ENCODE peak calls at places on chromosomes 4 and X, in five cellular contexts. T, D, O, U and K are unnamed samples. For H3K27me3, H3K4me1 and H3K9me3, the result is how much of the 10 kb centered on the place peaks cover.

GRCh38 chrX:30023451-30023850 is 191.9 kb upstream of the MAGEB2 start:
- DNase-seq in D (no peak), T (no peak), O (no peak), U (no peak), K (no peak)

GRCh38 chr4:108751321-108751720 is 11.5 kb downstream of the ETNPPL start:
- DNase-seq in U (no peak), D (no peak), O (no peak), T (no peak), K (no peak)

GRCh38 chr4:23970193-23970850 is 80.5 kb upstream of the PPARGC1A start:
- DNase-seq in T (no peak), U (no peak), O (no peak), D (no peak), K (no peak)

GRCh38 chrX:85992811-85993229 is 54.5 kb downstream of the CHM start:
- DNase-seq in O (no peak), D (no peak), U (no peak), T (no peak), K (peak)

GRCh38 chr4:31391976-31392375 is 671.8 kb downstream of the PCDH7 start:
- DNase-seq in D (no peak), U (no peak), O (no peak), T (no peak), K (peak)

GRCh38 chr4:56055027-56055976 is 106.6 kb downstream of the CEP135 start:
- DNase-seq in T (no peak), O (peak), U (no peak), D (peak), K (no peak)

GRCh38 chrX:31609130-31609529 is 537.3 kb upstream of the FTHL17 start:
- DNase-seq in O (no peak), D (no peak), U (no peak), T (no peak), K (peak)

GRCh38 chrX:23513121-23513520 is 154.2 kb upstream of the PRDX4 start:
- DNase-seq in U (no peak), O (peak), T (no peak), D (no peak), K (no peak)

GRCh38 chr4:174210952-174211490 is 72.4 kb downstream of the FBXO8 start:
- DNase-seq in D (no peak), O (no peak), U (no peak), T (no peak), K (no peak)

GRCh38 chrX:38806875-38807601 is 5.8 kb downstream of the MID1IP1 start:
- DNase-seq in T (no peak), O (peak), D (no peak), U (peak), K (no peak)

DNA sequence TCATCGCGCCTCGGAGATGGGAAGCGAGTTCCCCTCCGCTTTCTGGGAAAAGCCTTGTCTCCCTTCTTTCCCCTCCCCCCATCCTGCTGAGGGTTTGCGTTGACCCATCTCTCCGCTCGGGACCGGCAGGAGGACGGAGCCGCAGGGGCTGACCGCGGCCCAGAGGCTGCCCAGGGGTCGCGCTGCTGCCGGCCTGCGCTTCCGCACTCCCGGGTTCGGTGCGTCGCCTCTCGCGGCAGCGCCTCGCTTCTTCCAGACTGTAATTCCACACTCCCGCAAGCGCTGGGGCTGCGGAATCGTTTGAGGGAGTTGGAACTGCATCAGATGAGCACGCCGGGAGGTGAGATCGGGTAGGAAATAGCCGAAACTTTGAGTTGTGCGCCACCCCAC is 88.3 kb downstream of the BCOR start:
- DNase-seq in D (no peak), U (no peak), T (no peak), O (peak), K (no peak)
- H3K27me3 ChIP-seq in D (under half), U (under half), T (under half), O (half or more), K (under half)

GRCh38 chr4:153260553-153261306 is 56.5 kb downstream of the TRIM2 start:
- DNase-seq in T (no peak), O (no peak), D (no peak), U (no peak), K (peak)
- H3K4me1 ChIP-seq in T (under half), O (under half), D (under half), U (under half), K (under half)

GRCh38 chr4:97412331-97412730 is 730.9 kb downstream of the STPG2 start:
- DNase-seq in O (no peak), U (no peak), T (no peak), D (no peak), K (no peak)
- H3K9me3 ChIP-seq in O (under half), U (under half), T (under half), D (under half), K (under half)

DNA sequence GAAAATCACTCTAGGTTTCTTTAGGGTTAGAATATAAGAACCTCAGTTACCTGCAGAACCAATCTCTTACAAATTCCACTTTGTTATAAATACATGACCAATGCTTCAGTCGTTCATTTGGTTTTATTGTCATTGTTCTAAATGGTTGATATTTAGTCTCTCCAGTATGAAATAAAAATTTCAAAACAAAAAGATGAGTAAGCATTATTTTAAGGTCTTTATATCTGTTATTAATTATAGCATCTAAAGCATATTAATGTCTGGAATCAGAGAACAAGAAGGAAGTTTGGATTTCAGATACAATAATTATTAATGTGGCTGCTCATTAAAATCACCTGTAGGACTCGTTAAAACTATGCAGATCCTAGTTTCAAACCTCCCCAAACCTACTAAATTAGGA is 265.4 kb upstream of the CXorf51A start:
- DNase-seq in D (no peak), O (no peak), U (no peak), T (no peak), K (no peak)
- H3K27me3 ChIP-seq in D (under half), O (under half), U (under half), T (under half), K (under half)